ENCODE peak calls at places on chromosome 4, in five cellular contexts. C, J, D, P and Q are unnamed samples.

GRCh38 chr4:127249066-127249766 is 383.5 kb upstream of the INTU start:
- DNase-seq in C (no peak), J (no peak), D (no peak), P (no peak), Q (no peak)

GRCh38 chr4:182547435-182547834 is 304.2 kb downstream of the TENM3 start:
- DNase-seq in C (no peak), J (no peak), D (no peak), P (no peak), Q (no peak)

GRCh38 chr4:105145913-105146285 is 777 bp upstream of the TET2 start:
- DNase-seq in C (peak; percentile 15), J (no peak), D (no peak), P (peak; percentile 43), Q (peak; percentile 57)

GRCh38 chr4:17958185-17958584 is 63.4 kb downstream of the LCORL start:
- DNase-seq in C (no peak), J (no peak), D (no peak), P (no peak), Q (no peak)

GRCh38 chr4:181181331-181181730 is 1061.9 kb upstream of the TENM3 start:
- DNase-seq in C (no peak), J (no peak), D (peak; percentile 14), P (no peak), Q (no peak)

GRCh38 chr4:96649536-96649935 is 809.6 kb downstream of the PDHA2 start:
- DNase-seq in C (no peak), J (no peak), D (peak; percentile 49), P (no peak), Q (no peak)

GRCh38 chr4:141246243-141246642 is 25.5 kb downstream of the ZNF330 start:
- DNase-seq in C (no peak), J (no peak), D (no peak), P (no peak), Q (no peak)

GRCh38 chr4:10115271-10115656 is 1.3 kb downstream of the WDR1 start:
- DNase-seq in C (no peak), J (no peak), D (peak; percentile 13), P (no peak), Q (no peak)

GRCh38 chr4:125283702-125284279 is 31.0 kb upstream of the FAT4 start:
- DNase-seq in C (no peak), J (no peak), D (peak; percentile 11), P (peak; percentile 50), Q (no peak)

GRCh38 chr4:24973471-24974251 is 57.1 kb downstream of the LGI2 start:
- DNase-seq in C (no peak), J (peak; percentile 75), D (no peak), P (no peak), Q (peak; percentile 40)

GRCh38 chr4:144313370-144313769 is 172.9 kb upstream of the GYPA start:
- DNase-seq in C (no peak), J (no peak), D (no peak), P (no peak), Q (no peak)

GRCh38 chr4:147732516-147733193 is 767 bp downstream of the ARHGAP10 start:
- DNase-seq in C (no peak), J (peak; percentile 69), D (peak; percentile 36), P (no peak), Q (peak; percentile 26)

GRCh38 chr4:88138561-88138960 is 19.9 kb downstream of the ABCG2 start:
- DNase-seq in C (no peak), J (no peak), D (peak; percentile 46), P (no peak), Q (no peak)

GRCh38 chr4:23981328-23981727 is 91.5 kb upstream of the PPARGC1A start:
- DNase-seq in C (no peak), J (no peak), D (no peak), P (no peak), Q (no peak)

GRCh38 chr4:126604273-126604867 is 1028.4 kb upstream of the INTU start:
- DNase-seq in C (no peak), J (no peak), D (peak; percentile 44), P (peak; percentile 48), Q (no peak)

GRCh38 chr4:18209448-18209847 is 187.9 kb upstream of the LCORL start:
- DNase-seq in C (no peak), J (no peak), D (no peak), P (no peak), Q (no peak)

GRCh38 chr4:116849620-116850019 is 235.8 kb downstream of the TRAM1L1 start:
- DNase-seq in C (no peak), J (no peak), D (no peak), P (no peak), Q (no peak)

GRCh38 chr4:172791841-172792240 is 376.8 kb upstream of the GALNT7 start:
- DNase-seq in C (no peak), J (no peak), D (no peak), P (no peak), Q (no peak)

GRCh38 chr4:156060661-156061060 is 107.0 kb upstream of the CTSO start:
- DNase-seq in C (no peak), J (no peak), D (no peak), P (no peak), Q (no peak)

GRCh38 chr4:136810626-136811025 is 721.7 kb downstream of the PCDH18 start:
- DNase-seq in C (no peak), J (no peak), D (no peak), P (no peak), Q (no peak)

GRCh38 chr4:146255874-146256273 is 41.5 kb downstream of the REELD1 start:
- DNase-seq in C (no peak), J (no peak), D (no peak), P (no peak), Q (no peak)

GRCh38 chr4:173797296-173797695 is 267.3 kb upstream of the HAND2 start:
- DNase-seq in C (no peak), J (no peak), D (no peak), P (no peak), Q (no peak)

GRCh38 chr4:139247241-139247640 is 32.8 kb downstream of the MGARP start:
- DNase-seq in C (no peak), J (no peak), D (no peak), P (no peak), Q (no peak)

GRCh38 chr4:3348621-3349020 is 55.8 kb downstream of the RGS12 start:
- DNase-seq in C (no peak), J (no peak), D (no peak), P (no peak), Q (no peak)

GRCh38 chr4:138236035-138236434 is 6.1 kb downstream of the SLC7A11 start:
- DNase-seq in C (no peak), J (no peak), D (no peak), P (no peak), Q (no peak)

GRCh38 chr4:151407466-151408379 is 1.3 kb upstream of the FHIP1A start:
- DNase-seq in C (no peak), J (no peak), D (no peak), P (no peak), Q (peak; percentile 67)

GRCh38 chr4:78779280-78779679 is 3.1 kb downstream of the BMP2K start:
- DNase-seq in C (no peak), J (no peak), D (no peak), P (peak; percentile 27), Q (no peak)

GRCh38 chr4:54568184-54568583 is 89.6 kb upstream of the KIT start:
- DNase-seq in C (no peak), J (no peak), D (peak; percentile 65), P (no peak), Q (no peak)